ENCODE peak calls at places on chromosome 14, in six cellular contexts. X is stimulated activated CD8-positive, alpha-beta memory T cell treated with anti-CD3 and anti-CD28 coated beads, Interleukin-4, amount 100 ng/mL, for 1 hour; K is skeletal muscle cell; A is epithelial cell of esophagus; W is cardiac fibroblast; O is A549. C is an unnamed sample.

GRCh38 chr14:61564623-61565091 is 130.7 kb upstream of the HIF1A start:
- DNase-seq in W (peak), O (peak), X (no peak), K (peak), A (peak), C (no peak)

GRCh38 chr14:102249041-102249440 is 55.9 kb downstream of the MOK start:
- DNase-seq in W (peak), K (peak), X (no peak), O (no peak), A (no peak), C (no peak)

GRCh38 chr14:50001999-50002925 is 109.4 kb downstream of the ARF6 start:
- DNase-seq in O (no peak), K (no peak), W (no peak), X (no peak), A (no peak), C (no peak)

GRCh38 chr14:71319646-71320045 is 412.4 kb downstream of the PCNX1 start:
- DNase-seq in X (no peak), W (peak), K (no peak), A (peak), O (peak), C (no peak)

GRCh38 chr14:34423445-34423844 is 38.6 kb downstream of the SPTSSA start:
- DNase-seq in A (no peak), K (no peak), X (no peak), W (no peak), O (no peak), C (no peak)

GRCh38 chr14:47392351-47392750 is 283.1 kb downstream of the MDGA2 start:
- DNase-seq in W (no peak), O (no peak), K (no peak), A (no peak), X (no peak), C (no peak)

GRCh38 chr14:30227436-30227835 is 299.8 kb upstream of the PRKD1 start:
- DNase-seq in X (no peak), W (peak), A (no peak), O (no peak), K (no peak), C (no peak)

GRCh38 chr14:54660712-54661111 is 93.8 kb downstream of the SAMD4A start:
- DNase-seq in K (no peak), A (no peak), X (no peak), O (no peak), W (no peak), C (no peak)

GRCh38 chr14:56795284-56795622 is 15.0 kb downstream of the OTX2 start:
- DNase-seq in X (no peak), A (no peak), W (no peak), K (no peak), O (no peak), C (no peak)

GRCh38 chr14:20327005-20327869 is 5.8 kb downstream of the CCNB1IP1 start:
- DNase-seq in W (peak), A (peak), X (no peak), K (peak), O (peak), C (peak)